ENCODE peak calls at places on chromosomes 4 and X, in four cellular contexts. K, O, U and J are unnamed samples.

GRCh38 chrX:10199212-10199611 is 42.4 kb downstream of the CLCN4 start:
- DNase-seq in K (no peak), O (no peak), U (no peak), J (peak)

GRCh38 chr4:107037188-107037587 is 1.1 kb upstream of the DKK2 start:
- DNase-seq in K (no peak), O (no peak), U (peak), J (peak)

GRCh38 chrX:153556767-153557166 is 39.3 kb downstream of the ATP2B3 start:
- DNase-seq in K (no peak), O (no peak), U (no peak), J (no peak)

GRCh38 chr4:118076958-118077766 is 42.9 kb downstream of the NDST3 start:
- DNase-seq in K (peak), O (peak), U (no peak), J (peak)

GRCh38 chr4:142700521-142700920 is 145.6 kb downstream of the INPP4B start:
- DNase-seq in K (no peak), O (no peak), U (no peak), J (no peak)

GRCh38 chr4:53558061-53558801 is 33.1 kb downstream of the LNX1 start:
- DNase-seq in K (peak), O (no peak), U (peak), J (peak)

GRCh38 chrX:37825225-37825842 is 22.0 kb downstream of the DYNLT3 start:
- DNase-seq in K (peak), O (peak), U (no peak), J (peak)

GRCh38 chrX:103488332-103488731 is 31.0 kb downstream of the RAB40A start:
- DNase-seq in K (no peak), O (no peak), U (no peak), J (peak)

GRCh38 chr4:173752610-173753009 is 222.6 kb upstream of the HAND2 start:
- DNase-seq in K (peak), O (peak), U (no peak), J (peak)

GRCh38 chr4:104263100-104263499 is 231.6 kb downstream of the CXXC4 start:
- DNase-seq in K (no peak), O (no peak), U (no peak), J (no peak)

GRCh38 chr4:109432676-109433075 is 939 bp upstream of the SEC24B start:
- DNase-seq in K (no peak), O (no peak), U (no peak), J (no peak)

GRCh38 chr4:71680706-71681105 is 103.2 kb downstream of the GC start:
- DNase-seq in K (no peak), O (no peak), U (no peak), J (no peak)

GRCh38 chr4:850323-850945 is 24.5 kb upstream of the CPLX1 start:
- DNase-seq in K (no peak), O (no peak), U (no peak), J (no peak)

GRCh38 chr4:103375278-103375677 is 177.1 kb upstream of the CENPE start:
- DNase-seq in K (no peak), O (no peak), U (no peak), J (no peak)